ENCODE peak calls at places on chromosome 19, in nine cellular contexts. One of them, this sample, is unnamed.

GRCh38 chr19:51687791-51688664 is 5.1 kb upstream of the SPACA6 start:
- DNase-seq in activated CD4-positive, alpha-beta T cell treated with anti-CD3 and anti-CD28 coated beads, Interleukin-2, amount 50 U/mL, for 24 hours: no peak
- DNase-seq in left cardiac atrium: peak; percentile 78
- DNase-seq in DMS53: no peak
- DNase-seq in activated T-cell treated with anti-CD3 and anti-CD28 coated beads for 1 hour: no peak
- DNase-seq in left ventricle myocardium superior: peak; percentile 79
- DNase-seq in NCI-H2171 treated with DMSO at 0.1 percent for 48 hours: no peak
- DNase-seq in endothelial cell: peak; percentile 46
- DNase-seq in LNCaP clone FGC: no peak
- DNase-seq in this sample: peak; percentile 53

GRCh38 chr19:55315956-55316525 is 9.1 kb downstream of the TMEM150B start:
- DNase-seq in LNCaP clone FGC: no peak
- DNase-seq in NCI-H2171 treated with DMSO at 0.1 percent for 48 hours: no peak
- DNase-seq in endothelial cell: no peak
- DNase-seq in activated T-cell treated with anti-CD3 and anti-CD28 coated beads for 1 hour: no peak
- DNase-seq in DMS53: no peak
- DNase-seq in left ventricle myocardium superior: no peak
- DNase-seq in activated CD4-positive, alpha-beta T cell treated with anti-CD3 and anti-CD28 coated beads, Interleukin-2, amount 50 U/mL, for 24 hours: no peak
- DNase-seq in left cardiac atrium: no peak
- DNase-seq in this sample: no peak

GRCh38 chr19:35013047-35013819 is 13.1 kb downstream of the GRAMD1A start:
- DNase-seq in DMS53: peak; percentile 72
- DNase-seq in left ventricle myocardium superior: peak; percentile 85
- DNase-seq in NCI-H2171 treated with DMSO at 0.1 percent for 48 hours: no peak
- DNase-seq in activated T-cell treated with anti-CD3 and anti-CD28 coated beads for 1 hour: peak; percentile 73
- DNase-seq in activated CD4-positive, alpha-beta T cell treated with anti-CD3 and anti-CD28 coated beads, Interleukin-2, amount 50 U/mL, for 24 hours: peak; percentile 78
- DNase-seq in LNCaP clone FGC: no peak
- DNase-seq in left cardiac atrium: peak; percentile 85
- DNase-seq in endothelial cell: peak; percentile 80
- DNase-seq in this sample: peak; percentile 44

GRCh38 chr19:19146000-19146608 is 7.8 kb upstream of the TMEM161A start:
- DNase-seq in activated T-cell treated with anti-CD3 and anti-CD28 coated beads for 1 hour: peak; percentile 88
- DNase-seq in left ventricle myocardium superior: peak; percentile 86
- DNase-seq in LNCaP clone FGC: no peak
- DNase-seq in DMS53: peak; percentile 68
- DNase-seq in activated CD4-positive, alpha-beta T cell treated with anti-CD3 and anti-CD28 coated beads, Interleukin-2, amount 50 U/mL, for 24 hours: peak; percentile 79
- DNase-seq in left cardiac atrium: peak; percentile 80
- DNase-seq in endothelial cell: peak; percentile 91
- DNase-seq in NCI-H2171 treated with DMSO at 0.1 percent for 48 hours: peak; percentile 29
- DNase-seq in this sample: peak; percentile 63

GRCh38 chr19:30896551-30896950 is 452.7 kb downstream of the TSHZ3 start:
- DNase-seq in endothelial cell: no peak
- DNase-seq in LNCaP clone FGC: no peak
- DNase-seq in left ventricle myocardium superior: no peak
- DNase-seq in left cardiac atrium: no peak
- DNase-seq in NCI-H2171 treated with DMSO at 0.1 percent for 48 hours: no peak
- DNase-seq in activated CD4-positive, alpha-beta T cell treated with anti-CD3 and anti-CD28 coated beads, Interleukin-2, amount 50 U/mL, for 24 hours: no peak
- DNase-seq in DMS53: no peak
- DNase-seq in activated T-cell treated with anti-CD3 and anti-CD28 coated beads for 1 hour: no peak
- DNase-seq in this sample: no peak

GRCh38 chr19:16661480-16662034 is 618 bp downstream of the TMEM38A start:
- DNase-seq in endothelial cell: no peak
- DNase-seq in activated T-cell treated with anti-CD3 and anti-CD28 coated beads for 1 hour: no peak
- DNase-seq in left ventricle myocardium superior: peak; percentile 76
- DNase-seq in NCI-H2171 treated with DMSO at 0.1 percent for 48 hours: peak; percentile 23
- DNase-seq in left cardiac atrium: peak; percentile 60
- DNase-seq in LNCaP clone FGC: no peak
- DNase-seq in DMS53: peak; percentile 46
- DNase-seq in activated CD4-positive, alpha-beta T cell treated with anti-CD3 and anti-CD28 coated beads, Interleukin-2, amount 50 U/mL, for 24 hours: no peak
- DNase-seq in this sample: peak; percentile 27

GRCh38 chr19:32224371-32225244 is 120.8 kb upstream of the ZNF507 start:
- DNase-seq in activated CD4-positive, alpha-beta T cell treated with anti-CD3 and anti-CD28 coated beads, Interleukin-2, amount 50 U/mL, for 24 hours: peak; percentile 22
- DNase-seq in DMS53: peak; percentile 66
- DNase-seq in left cardiac atrium: peak; percentile 70
- DNase-seq in activated T-cell treated with anti-CD3 and anti-CD28 coated beads for 1 hour: peak; percentile 47
- DNase-seq in left ventricle myocardium superior: peak; percentile 80
- DNase-seq in NCI-H2171 treated with DMSO at 0.1 percent for 48 hours: peak; percentile 18
- DNase-seq in endothelial cell: peak; percentile 87
- DNase-seq in LNCaP clone FGC: peak; percentile 8
- DNase-seq in this sample: peak; percentile 38

GRCh38 chr19:7534531-7534980 is 961 bp upstream of the PNPLA6 start:
- DNase-seq in left ventricle myocardium superior: peak; percentile 74
- DNase-seq in NCI-H2171 treated with DMSO at 0.1 percent for 48 hours: peak; percentile 31
- DNase-seq in DMS53: peak; percentile 60
- DNase-seq in LNCaP clone FGC: no peak
- DNase-seq in endothelial cell: peak; percentile 59
- DNase-seq in activated CD4-positive, alpha-beta T cell treated with anti-CD3 and anti-CD28 coated beads, Interleukin-2, amount 50 U/mL, for 24 hours: no peak
- DNase-seq in activated T-cell treated with anti-CD3 and anti-CD28 coated beads for 1 hour: peak; percentile 30
- DNase-seq in left cardiac atrium: peak; percentile 77
- DNase-seq in this sample: peak; percentile 71

GRCh38 chr19:10820173-10820572 is 15.8 kb downstream of the TMED1 start:
- DNase-seq in DMS53: no peak
- DNase-seq in left ventricle myocardium superior: no peak
- DNase-seq in left cardiac atrium: no peak
- DNase-seq in NCI-H2171 treated with DMSO at 0.1 percent for 48 hours: no peak
- DNase-seq in LNCaP clone FGC: no peak
- DNase-seq in activated CD4-positive, alpha-beta T cell treated with anti-CD3 and anti-CD28 coated beads, Interleukin-2, amount 50 U/mL, for 24 hours: no peak
- DNase-seq in activated T-cell treated with anti-CD3 and anti-CD28 coated beads for 1 hour: no peak
- DNase-seq in endothelial cell: no peak
- DNase-seq in this sample: no peak

GRCh38 chr19:10104665-10105221 is 1.4 kb upstream of the PPAN start:
- DNase-seq in LNCaP clone FGC: no peak
- DNase-seq in activated T-cell treated with anti-CD3 and anti-CD28 coated beads for 1 hour: peak; percentile 52
- DNase-seq in left ventricle myocardium superior: no peak
- DNase-seq in NCI-H2171 treated with DMSO at 0.1 percent for 48 hours: no peak
- DNase-seq in DMS53: no peak
- DNase-seq in left cardiac atrium: no peak
- DNase-seq in activated CD4-positive, alpha-beta T cell treated with anti-CD3 and anti-CD28 coated beads, Interleukin-2, amount 50 U/mL, for 24 hours: peak; percentile 79
- DNase-seq in endothelial cell: no peak
- DNase-seq in this sample: no peak

GRCh38 chr19:39506944-39507714 is 7.8 kb upstream of the SELENOV start:
- DNase-seq in activated T-cell treated with anti-CD3 and anti-CD28 coated beads for 1 hour: peak; percentile 22
- DNase-seq in left ventricle myocardium superior: peak; percentile 57
- DNase-seq in activated CD4-positive, alpha-beta T cell treated with anti-CD3 and anti-CD28 coated beads, Interleukin-2, amount 50 U/mL, for 24 hours: peak; percentile 46
- DNase-seq in DMS53: peak; percentile 99
- DNase-seq in LNCaP clone FGC: peak; percentile 35
- DNase-seq in NCI-H2171 treated with DMSO at 0.1 percent for 48 hours: peak; percentile 81
- DNase-seq in left cardiac atrium: peak; percentile 44
- DNase-seq in endothelial cell: peak; percentile 55
- DNase-seq in this sample: no peak

GRCh38 chr19:18379803-18380747 is 5.9 kb upstream of the GDF15 start:
- DNase-seq in NCI-H2171 treated with DMSO at 0.1 percent for 48 hours: no peak
- DNase-seq in left cardiac atrium: peak; percentile 87
- DNase-seq in DMS53: peak; percentile 98
- DNase-seq in endothelial cell: no peak
- DNase-seq in activated CD4-positive, alpha-beta T cell treated with anti-CD3 and anti-CD28 coated beads, Interleukin-2, amount 50 U/mL, for 24 hours: no peak
- DNase-seq in activated T-cell treated with anti-CD3 and anti-CD28 coated beads for 1 hour: no peak
- DNase-seq in LNCaP clone FGC: peak; percentile 100
- DNase-seq in left ventricle myocardium superior: peak; percentile 89
- DNase-seq in this sample: no peak

GRCh38 chr19:37872383-37872782 is 34.0 kb downstream of the WDR87 start:
- DNase-seq in LNCaP clone FGC: no peak
- DNase-seq in activated CD4-positive, alpha-beta T cell treated with anti-CD3 and anti-CD28 coated beads, Interleukin-2, amount 50 U/mL, for 24 hours: no peak
- DNase-seq in endothelial cell: no peak
- DNase-seq in left cardiac atrium: no peak
- DNase-seq in DMS53: no peak
- DNase-seq in activated T-cell treated with anti-CD3 and anti-CD28 coated beads for 1 hour: no peak
- DNase-seq in left ventricle myocardium superior: no peak
- DNase-seq in NCI-H2171 treated with DMSO at 0.1 percent for 48 hours: no peak
- DNase-seq in this sample: no peak

GRCh38 chr19:10782795-10783194 is 53.2 kb downstream of the TMED1 start:
- DNase-seq in left ventricle myocardium superior: peak; percentile 82
- DNase-seq in endothelial cell: no peak
- DNase-seq in activated T-cell treated with anti-CD3 and anti-CD28 coated beads for 1 hour: no peak
- DNase-seq in NCI-H2171 treated with DMSO at 0.1 percent for 48 hours: no peak
- DNase-seq in activated CD4-positive, alpha-beta T cell treated with anti-CD3 and anti-CD28 coated beads, Interleukin-2, amount 50 U/mL, for 24 hours: no peak
- DNase-seq in DMS53: no peak
- DNase-seq in left cardiac atrium: no peak
- DNase-seq in LNCaP clone FGC: no peak
- DNase-seq in this sample: no peak

GRCh38 chr19:1074512-1075283 is 7.7 kb downstream of the ARHGAP45 start:
- DNase-seq in endothelial cell: no peak
- DNase-seq in activated T-cell treated with anti-CD3 and anti-CD28 coated beads for 1 hour: peak; percentile 99
- DNase-seq in left ventricle myocardium superior: peak; percentile 91
- DNase-seq in LNCaP clone FGC: no peak
- DNase-seq in NCI-H2171 treated with DMSO at 0.1 percent for 48 hours: peak; percentile 88
- DNase-seq in left cardiac atrium: peak; percentile 88
- DNase-seq in DMS53: peak; percentile 93
- DNase-seq in activated CD4-positive, alpha-beta T cell treated with anti-CD3 and anti-CD28 coated beads, Interleukin-2, amount 50 U/mL, for 24 hours: peak; percentile 79
- DNase-seq in this sample: no peak

GRCh38 chr19:17754634-17755532 is 3.6 kb downstream of the FCHO1 start:
- DNase-seq in DMS53: no peak
- DNase-seq in endothelial cell: no peak
- DNase-seq in left ventricle myocardium superior: no peak
- DNase-seq in activated T-cell treated with anti-CD3 and anti-CD28 coated beads for 1 hour: no peak
- DNase-seq in activated CD4-positive, alpha-beta T cell treated with anti-CD3 and anti-CD28 coated beads, Interleukin-2, amount 50 U/mL, for 24 hours: no peak
- DNase-seq in left cardiac atrium: no peak
- DNase-seq in NCI-H2171 treated with DMSO at 0.1 percent for 48 hours: no peak
- DNase-seq in LNCaP clone FGC: no peak
- DNase-seq in this sample: no peak

GRCh38 chr19:29576761-29577661 is 29.1 kb upstream of the POP4 start:
- DNase-seq in left cardiac atrium: no peak
- DNase-seq in left ventricle myocardium superior: no peak
- DNase-seq in endothelial cell: no peak
- DNase-seq in activated T-cell treated with anti-CD3 and anti-CD28 coated beads for 1 hour: no peak
- DNase-seq in activated CD4-positive, alpha-beta T cell treated with anti-CD3 and anti-CD28 coated beads, Interleukin-2, amount 50 U/mL, for 24 hours: peak; percentile 49
- DNase-seq in NCI-H2171 treated with DMSO at 0.1 percent for 48 hours: peak; percentile 84
- DNase-seq in LNCaP clone FGC: no peak
- DNase-seq in DMS53: no peak
- DNase-seq in this sample: no peak

GRCh38 chr19:1411255-1412191 is 4.1 kb downstream of the DAZAP1 start:
- DNase-seq in NCI-H2171 treated with DMSO at 0.1 percent for 48 hours: no peak
- DNase-seq in DMS53: peak; percentile 48
- DNase-seq in endothelial cell: no peak
- DNase-seq in activated T-cell treated with anti-CD3 and anti-CD28 coated beads for 1 hour: no peak
- DNase-seq in activated CD4-positive, alpha-beta T cell treated with anti-CD3 and anti-CD28 coated beads, Interleukin-2, amount 50 U/mL, for 24 hours: no peak
- DNase-seq in left ventricle myocardium superior: peak; percentile 86
- DNase-seq in LNCaP clone FGC: peak; percentile 81
- DNase-seq in left cardiac atrium: peak; percentile 83
- DNase-seq in this sample: peak; percentile 89

GRCh38 chr19:41427647-41428480 is 690 bp upstream of the B3GNT8 start:
- DNase-seq in endothelial cell: peak; percentile 33
- DNase-seq in activated CD4-positive, alpha-beta T cell treated with anti-CD3 and anti-CD28 coated beads, Interleukin-2, amount 50 U/mL, for 24 hours: no peak
- DNase-seq in DMS53: peak; percentile 89
- DNase-seq in NCI-H2171 treated with DMSO at 0.1 percent for 48 hours: peak; percentile 84
- DNase-seq in left cardiac atrium: no peak
- DNase-seq in left ventricle myocardium superior: peak; percentile 73
- DNase-seq in LNCaP clone FGC: no peak
- DNase-seq in activated T-cell treated with anti-CD3 and anti-CD28 coated beads for 1 hour: peak; percentile 12
- DNase-seq in this sample: no peak

GRCh38 chr19:33394723-33395560 is 21.4 kb downstream of the CEBPG start:
- DNase-seq in DMS53: no peak
- DNase-seq in activated CD4-positive, alpha-beta T cell treated with anti-CD3 and anti-CD28 coated beads, Interleukin-2, amount 50 U/mL, for 24 hours: no peak
- DNase-seq in left cardiac atrium: peak; percentile 45
- DNase-seq in NCI-H2171 treated with DMSO at 0.1 percent for 48 hours: no peak
- DNase-seq in left ventricle myocardium superior: peak; percentile 27
- DNase-seq in LNCaP clone FGC: no peak
- DNase-seq in endothelial cell: no peak
- DNase-seq in activated T-cell treated with anti-CD3 and anti-CD28 coated beads for 1 hour: no peak
- DNase-seq in this sample: no peak

GRCh38 chr19:48724796-48725753 is 5.5 kb upstream of the MAMSTR start:
- DNase-seq in LNCaP clone FGC: no peak
- DNase-seq in left ventricle myocardium superior: no peak
- DNase-seq in DMS53: peak; percentile 79
- DNase-seq in activated T-cell treated with anti-CD3 and anti-CD28 coated beads for 1 hour: no peak
- DNase-seq in NCI-H2171 treated with DMSO at 0.1 percent for 48 hours: peak; percentile 71
- DNase-seq in activated CD4-positive, alpha-beta T cell treated with anti-CD3 and anti-CD28 coated beads, Interleukin-2, amount 50 U/mL, for 24 hours: peak; percentile 25
- DNase-seq in left cardiac atrium: peak; percentile 83
- DNase-seq in endothelial cell: peak; percentile 68
- DNase-seq in this sample: peak; percentile 56

GRCh38 chr19:50003810-50004419 is 21.3 kb downstream of the VRK3 start:
- DNase-seq in endothelial cell: no peak
- DNase-seq in LNCaP clone FGC: no peak
- DNase-seq in left cardiac atrium: peak; percentile 65
- DNase-seq in DMS53: peak; percentile 46
- DNase-seq in left ventricle myocardium superior: no peak
- DNase-seq in NCI-H2171 treated with DMSO at 0.1 percent for 48 hours: no peak
- DNase-seq in activated T-cell treated with anti-CD3 and anti-CD28 coated beads for 1 hour: no peak
- DNase-seq in activated CD4-positive, alpha-beta T cell treated with anti-CD3 and anti-CD28 coated beads, Interleukin-2, amount 50 U/mL, for 24 hours: peak; percentile 21
- DNase-seq in this sample: no peak

GRCh38 chr19:28710278-28710677 is 502.7 kb downstream of the UQCRFS1 start:
- DNase-seq in activated T-cell treated with anti-CD3 and anti-CD28 coated beads for 1 hour: no peak
- DNase-seq in left ventricle myocardium superior: no peak
- DNase-seq in left cardiac atrium: no peak
- DNase-seq in endothelial cell: no peak
- DNase-seq in LNCaP clone FGC: peak; percentile 49
- DNase-seq in NCI-H2171 treated with DMSO at 0.1 percent for 48 hours: peak; percentile 79
- DNase-seq in DMS53: peak; percentile 61
- DNase-seq in activated CD4-positive, alpha-beta T cell treated with anti-CD3 and anti-CD28 coated beads, Interleukin-2, amount 50 U/mL, for 24 hours: peak; percentile 7
- DNase-seq in this sample: peak; percentile 72

GRCh38 chr19:39144487-39145071 is 19.0 kb downstream of the PAK4 start:
- DNase-seq in left cardiac atrium: no peak
- DNase-seq in activated T-cell treated with anti-CD3 and anti-CD28 coated beads for 1 hour: no peak
- DNase-seq in left ventricle myocardium superior: no peak
- DNase-seq in endothelial cell: peak; percentile 75
- DNase-seq in DMS53: no peak
- DNase-seq in activated CD4-positive, alpha-beta T cell treated with anti-CD3 and anti-CD28 coated beads, Interleukin-2, amount 50 U/mL, for 24 hours: no peak
- DNase-seq in LNCaP clone FGC: no peak
- DNase-seq in NCI-H2171 treated with DMSO at 0.1 percent for 48 hours: no peak
- DNase-seq in this sample: peak; percentile 31

GRCh38 chr19:29943615-29944014 is 1.6 kb downstream of the URI1 start:
- DNase-seq in LNCaP clone FGC: no peak
- DNase-seq in DMS53: no peak
- DNase-seq in NCI-H2171 treated with DMSO at 0.1 percent for 48 hours: no peak
- DNase-seq in left ventricle myocardium superior: no peak
- DNase-seq in left cardiac atrium: no peak
- DNase-seq in activated T-cell treated with anti-CD3 and anti-CD28 coated beads for 1 hour: no peak
- DNase-seq in endothelial cell: no peak
- DNase-seq in activated CD4-positive, alpha-beta T cell treated with anti-CD3 and anti-CD28 coated beads, Interleukin-2, amount 50 U/mL, for 24 hours: no peak
- DNase-seq in this sample: no peak

GRCh38 chr19:57656346-57656745 is 12.4 kb upstream of the ZSCAN4 start:
- DNase-seq in left ventricle myocardium superior: no peak
- DNase-seq in endothelial cell: no peak
- DNase-seq in activated T-cell treated with anti-CD3 and anti-CD28 coated beads for 1 hour: no peak
- DNase-seq in activated CD4-positive, alpha-beta T cell treated with anti-CD3 and anti-CD28 coated beads, Interleukin-2, amount 50 U/mL, for 24 hours: no peak
- DNase-seq in DMS53: peak; percentile 15
- DNase-seq in left cardiac atrium: no peak
- DNase-seq in LNCaP clone FGC: no peak
- DNase-seq in NCI-H2171 treated with DMSO at 0.1 percent for 48 hours: no peak
- DNase-seq in this sample: no peak

GRCh38 chr19:34041922-34042521 is 130.3 kb upstream of the LSM14A start:
- DNase-seq in endothelial cell: peak; percentile 76
- DNase-seq in NCI-H2171 treated with DMSO at 0.1 percent for 48 hours: no peak
- DNase-seq in DMS53: peak; percentile 59
- DNase-seq in left cardiac atrium: peak; percentile 71
- DNase-seq in activated T-cell treated with anti-CD3 and anti-CD28 coated beads for 1 hour: peak; percentile 72
- DNase-seq in LNCaP clone FGC: no peak
- DNase-seq in left ventricle myocardium superior: peak; percentile 79
- DNase-seq in activated CD4-positive, alpha-beta T cell treated with anti-CD3 and anti-CD28 coated beads, Interleukin-2, amount 50 U/mL, for 24 hours: peak; percentile 52
- DNase-seq in this sample: peak; percentile 78

GRCh38 chr19:58572818-58573657 is at the start of gene MZF1:
- DNase-seq in activated T-cell treated with anti-CD3 and anti-CD28 coated beads for 1 hour: peak; percentile 99
- DNase-seq in NCI-H2171 treated with DMSO at 0.1 percent for 48 hours: no peak
- DNase-seq in left cardiac atrium: peak; percentile 100
- DNase-seq in left ventricle myocardium superior: peak; percentile 100
- DNase-seq in DMS53: no peak
- DNase-seq in activated CD4-positive, alpha-beta T cell treated with anti-CD3 and anti-CD28 coated beads, Interleukin-2, amount 50 U/mL, for 24 hours: peak; percentile 100
- DNase-seq in LNCaP clone FGC: peak; percentile 100
- DNase-seq in endothelial cell: peak; percentile 98
- DNase-seq in this sample: no peak